ENCODE peak calls at places on chromosomes 3 and 15, in seven cellular contexts. R is WTC11, D is fibroblast of lung, C is psoas muscle, O is neural progenitor cell, V is nephron progenitor cell, B is spleen. A is an unnamed sample.

GRCh38 chr15:89767411-89767915 is 8.7 kb upstream of the MESP2 start:
- DNase-seq in R (no peak), D (no peak), C (no peak), O (no peak), V (no peak), B (peak), A (no peak)

GRCh38 chr3:194091141-194091540 is 44.8 kb upstream of the HES1 start:
- DNase-seq in R (no peak), D (peak), C (no peak), O (no peak), V (no peak), B (no peak), A (no peak)

GRCh38 chr3:126287536-126288181 is 69.5 kb downstream of the KLF15 start:
- DNase-seq in R (peak), D (peak), C (peak), O (peak), V (peak), B (peak), A (no peak)

GRCh38 chr3:54853573-54854404 is 74.1 kb downstream of the LRTM1 start:
- DNase-seq in R (peak), D (peak), C (peak), O (peak), V (peak), B (peak), A (peak)

GRCh38 chr3:178022599-178022998 is 513.6 kb upstream of the KCNMB2 start:
- DNase-seq in R (no peak), D (peak), C (no peak), O (no peak), V (no peak), B (no peak), A (no peak)

GRCh38 chr3:53168175-53168923 is 7.3 kb downstream of the PRKCD start:
- DNase-seq in R (peak), D (no peak), C (no peak), O (peak), V (no peak), B (no peak), A (no peak)

GRCh38 chr3:40191850-40192448 is 117.6 kb upstream of the EIF1B start:
- DNase-seq in R (peak), D (peak), C (peak), O (peak), V (peak), B (peak), A (peak)

GRCh38 chr3:45078910-45079522 is 52.9 kb downstream of the CLEC3B start:
- DNase-seq in R (no peak), D (no peak), C (no peak), O (no peak), V (no peak), B (no peak), A (no peak)

GRCh38 chr15:84982301-84982920 is 755 bp downstream of the PDE8A start:
- DNase-seq in R (no peak), D (peak), C (peak), O (peak), V (peak), B (peak), A (peak)

GRCh38 chr3:148735597-148735996 is 37.9 kb downstream of the AGTR1 start:
- DNase-seq in R (no peak), D (peak), C (no peak), O (no peak), V (no peak), B (no peak), A (no peak)

GRCh38 chr3:45551214-45552010 is 43.1 kb upstream of the LIMD1 start:
- DNase-seq in R (no peak), D (peak), C (peak), O (no peak), V (no peak), B (no peak), A (no peak)

GRCh38 chr3:47641739-47642138 is 63.1 kb upstream of the CSPG5 start:
- DNase-seq in R (no peak), D (no peak), C (no peak), O (no peak), V (no peak), B (no peak), A (no peak)

GRCh38 chr3:189298469-189299375 is 127.0 kb downstream of the TPRG1 start:
- DNase-seq in R (no peak), D (peak), C (no peak), O (no peak), V (no peak), B (no peak), A (no peak)

GRCh38 chr3:38575279-38575843 is 74.1 kb downstream of the SCN5A start:
- DNase-seq in R (no peak), D (no peak), C (no peak), O (no peak), V (no peak), B (peak), A (no peak)

GRCh38 chr15:92822216-92823144 is 77.6 kb upstream of the CHD2 start:
- DNase-seq in R (no peak), D (peak), C (no peak), O (peak), V (no peak), B (no peak), A (no peak)

GRCh38 chr15:77871838-77872371 is 205.6 kb downstream of the TBC1D2B start:
- DNase-seq in R (peak), D (no peak), C (no peak), O (peak), V (no peak), B (peak), A (no peak)
- TF ChIP-seq CTCF in R (peak), D (peak), C (no peak), O (peak), V (no peak), B (no peak), A (no peak)

GRCh38 chr3:191391873-191392808 is 61.8 kb upstream of the UTS2B start:
- DNase-seq in R (no peak), D (no peak), C (no peak), O (no peak), V (no peak), B (no peak), A (no peak)

GRCh38 chr3:191390580-191390979 is 60.3 kb upstream of the UTS2B start:
- DNase-seq in R (no peak), D (no peak), C (no peak), O (no peak), V (no peak), B (no peak), A (no peak)

GRCh38 chr3:191385101-191385500 is 54.8 kb upstream of the UTS2B start:
- DNase-seq in R (no peak), D (no peak), C (no peak), O (no peak), V (no peak), B (no peak), A (no peak)

GRCh38 chr3:191387441-191388077 is 57.2 kb upstream of the UTS2B start:
- DNase-seq in R (no peak), D (peak), C (no peak), O (no peak), V (no peak), B (no peak), A (no peak)

DNA sequence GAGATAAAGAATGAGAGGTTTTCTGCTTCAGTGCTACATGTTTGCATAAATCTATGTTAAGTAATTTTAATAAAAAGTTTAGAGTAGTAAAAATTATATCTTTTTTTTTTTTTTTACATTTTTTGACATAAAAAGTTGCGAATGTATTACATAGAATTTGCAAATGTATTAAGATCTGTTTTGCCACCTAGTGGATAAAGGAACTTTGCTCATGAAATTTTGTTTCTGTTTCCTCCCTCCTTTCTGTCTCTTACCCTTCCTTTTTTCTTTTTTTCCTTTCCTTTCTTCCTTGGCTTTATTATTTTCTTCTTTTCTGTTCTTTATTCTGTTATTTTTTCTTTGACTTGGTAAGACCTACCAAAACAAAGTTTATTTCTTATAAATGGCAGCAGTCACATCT is 58.5 kb upstream of the UTS2B start:
- DNase-seq in R (no peak), D (no peak), C (no peak), O (no peak), V (no peak), B (no peak), A (no peak)
- TF ChIP-seq CTCF in R (no peak), D (peak), C (peak), O (peak), V (no peak), B (peak), A (no peak)

GRCh38 chr3:166304509-166305063 is 467.4 kb upstream of the BCHE start:
- DNase-seq in R (no peak), D (no peak), C (no peak), O (no peak), V (no peak), B (no peak), A (no peak)
- TF ChIP-seq CTCF in R (no peak), D (no peak), C (no peak), O (peak), V (no peak), B (no peak), A (no peak)

GRCh38 chr3:49668414-49668797 is 5.7 kb upstream of the APEH start:
- DNase-seq in R (no peak), D (no peak), C (no peak), O (no peak), V (no peak), B (no peak), A (no peak)
- TF ChIP-seq CTCF in R (no peak), D (no peak), C (no peak), O (no peak), V (no peak), B (no peak), A (no peak)

DNA sequence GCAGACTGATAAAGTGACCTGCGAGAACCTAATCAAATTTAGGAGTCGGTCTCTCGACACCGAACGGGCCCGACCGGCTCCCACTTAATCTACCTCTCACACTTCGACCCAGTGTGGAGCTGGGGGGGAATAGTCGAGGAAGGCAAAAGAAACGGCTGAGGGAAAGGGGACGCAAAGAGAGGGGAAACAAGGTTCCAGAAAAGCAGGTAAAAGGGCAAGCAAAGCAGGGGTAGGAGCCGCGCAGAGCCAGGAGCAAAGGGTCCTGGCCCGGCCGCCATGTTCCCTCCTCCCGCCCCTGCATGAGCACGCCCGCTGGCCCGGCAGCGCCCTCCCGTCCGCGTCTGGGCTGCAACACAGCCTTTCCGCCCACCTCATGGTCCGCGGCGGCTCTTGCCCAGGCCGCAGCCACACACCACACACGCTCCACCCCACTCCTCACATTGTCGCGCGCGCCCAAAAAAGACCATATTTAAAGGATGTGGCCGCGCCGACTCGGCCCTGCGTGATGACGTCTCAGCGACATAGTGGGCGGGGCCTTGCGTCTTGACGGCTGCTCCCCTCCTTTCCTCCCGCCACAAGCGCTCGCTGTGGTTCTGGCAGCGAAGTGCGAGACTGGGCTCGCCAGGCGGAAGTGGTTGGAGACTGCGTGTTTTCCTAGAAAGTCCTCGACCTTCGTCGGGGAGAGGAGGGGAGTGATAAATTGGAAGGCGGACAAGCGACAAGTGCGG is at the start of gene ICE2:
- DNase-seq in R (peak), D (peak), C (peak), O (peak), V (peak), B (peak), A (peak)
- TF ChIP-seq CTCF in R (no peak), D (no peak), C (no peak), O (no peak), V (no peak), B (peak), A (peak)

DNA sequence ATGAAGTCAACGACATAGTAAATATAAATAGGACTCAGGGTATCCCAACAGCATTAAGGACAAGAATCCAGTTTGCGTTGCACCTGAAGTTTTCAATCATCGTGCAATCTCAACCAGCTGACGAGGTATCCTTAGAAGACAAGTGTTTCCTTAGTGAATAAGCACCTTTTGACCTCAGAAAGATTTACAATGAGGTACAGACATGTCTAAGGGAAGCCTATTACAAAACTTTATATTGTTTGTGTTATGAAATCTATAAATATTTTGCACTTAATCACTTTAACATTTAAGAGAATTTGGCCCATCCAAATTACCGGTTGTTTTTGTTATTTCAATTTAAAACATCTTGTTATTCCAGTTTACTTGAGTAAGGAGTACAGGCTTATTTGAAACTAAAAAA is 64.9 kb upstream of the PRICKLE2 start:
- DNase-seq in R (no peak), D (no peak), C (no peak), O (no peak), V (no peak), B (no peak), A (no peak)
- TF ChIP-seq CTCF in R (no peak), D (no peak), C (no peak), O (no peak), V (no peak), B (no peak), A (no peak)

GRCh38 chr3:184282941-184283340 is 7.1 kb downstream of the ECE2 start:
- DNase-seq in R (no peak), D (no peak), C (no peak), O (no peak), V (no peak), B (no peak), A (no peak)

GRCh38 chr3:184289426-184289938 is 9.6 kb upstream of the PSMD2 start:
- DNase-seq in R (peak), D (peak), C (peak), O (peak), V (peak), B (no peak), A (peak)

GRCh38 chr3:184290331-184290730 is 8.7 kb upstream of the PSMD2 start:
- DNase-seq in R (peak), D (no peak), C (no peak), O (no peak), V (no peak), B (no peak), A (no peak)

GRCh38 chr3:184283681-184284080 is 7.9 kb downstream of the ECE2 start:
- DNase-seq in R (no peak), D (no peak), C (no peak), O (no peak), V (no peak), B (no peak), A (no peak)

GRCh38 chr3:184284696-184285095 is 8.9 kb downstream of the ECE2 start:
- DNase-seq in R (peak), D (peak), C (no peak), O (peak), V (peak), B (no peak), A (peak)
- TF ChIP-seq CTCF in R (peak), D (peak), C (no peak), O (peak), V (no peak), B (no peak), A (no peak)